ENCODE peak calls at places on chromosomes 6 and 20, in four cellular contexts. E, U, A and N are unnamed samples.

GRCh38 chr6:55445648-55446204 is 118.5 kb downstream of the GFRAL start:
- DNase-seq in E (peak), U (no peak), A (no peak), N (peak)

GRCh38 chr6:35359744-35360348 is 17.5 kb downstream of the PPARD start:
- DNase-seq in U (peak), A (no peak), E (peak), N (peak)

GRCh38 chr20:53036992-53037391 is 64.8 kb downstream of the TSHZ2 start:
- DNase-seq in U (no peak), A (no peak), E (no peak), N (no peak)

GRCh38 chr20:24670341-24670821 is 201.0 kb downstream of the SYNDIG1 start:
- DNase-seq in A (no peak), U (no peak), E (no peak), N (no peak)

GRCh38 chr6:136506124-136506799 is 44.0 kb downstream of the MAP7 start:
- DNase-seq in U (no peak), E (no peak), A (no peak), N (peak)

GRCh38 chr6:3367630-3368029 is 89.2 kb downstream of the SLC22A23 start:
- DNase-seq in A (no peak), E (no peak), U (no peak), N (no peak)

GRCh38 chr6:109240370-109241084 is 141.7 kb downstream of the CD164 start:
- DNase-seq in A (no peak), U (no peak), E (no peak), N (no peak)

GRCh38 chr6:122049341-122049740 is 350.1 kb upstream of the HSF2 start:
- DNase-seq in A (no peak), E (no peak), U (no peak), N (no peak)